ENCODE peak calls at places on chromosomes 16 and 17, in ten cellular contexts. J is hypothalamus; M is COR-L47; X is stimulated activated CD8-positive, alpha-beta memory T cell treated with anti-CD3 and anti-CD28 coated beads, Interleukin-4, amount 100 ng/mL, for 1 hour; W is cardiac septum; G is dorsolateral prefrontal cortex; S is activated CD8-positive, alpha-beta memory T cell treated with anti-CD3 and anti-CD28 coated beads for 1 hour; U is body of pancreas; R is GM23338; K is heart right ventricle. Y is an unnamed sample.
A peak's percentile ranks its signal among the peaks of the same experiment; 100 is the strongest.

GRCh38 chr17:6323626-6324356 is 111.1 kb downstream of the AIPL1 start:
- DNase-seq in J (no peak), M (no peak), X (no peak), W (no peak), G (no peak), S (no peak), U (no peak), R (peak; percentile 47), K (no peak), Y (no peak)

GRCh38 chr17:9279911-9280310 is 258.6 kb downstream of the NTN1 start:
- DNase-seq in J (no peak), M (no peak), X (no peak), W (no peak), G (no peak), S (no peak), U (no peak), R (no peak), K (no peak), Y (no peak)

GRCh38 chr17:3660311-3660891 is 8.0 kb downstream of the TAX1BP3 start:
- DNase-seq in J (no peak), M (no peak), X (no peak), W (no peak), G (no peak), S (no peak), U (no peak), R (no peak), K (peak; percentile 51), Y (peak; percentile 29)

GRCh38 chr16:81551821-81552304 is 107.3 kb downstream of the CMIP start:
- DNase-seq in J (no peak), M (no peak), X (no peak), W (no peak), G (no peak), S (no peak), U (no peak), R (no peak), K (peak; percentile 42), Y (no peak)

GRCh38 chr17:20944014-20944905 is 98.6 kb downstream of the USP22 start:
- DNase-seq in J (no peak), M (peak; percentile 66), X (no peak), W (no peak), G (no peak), S (no peak), U (peak; percentile 85), R (peak; percentile 87), K (no peak), Y (no peak)

GRCh38 chr17:78473951-78474630 is 95.6 kb downstream of the PGS1 start:
- DNase-seq in J (no peak), M (no peak), X (no peak), W (no peak), G (no peak), S (no peak), U (no peak), R (no peak), K (no peak), Y (no peak)

GRCh38 chr16:31204871-31205666 is 2.5 kb upstream of the PYCARD start:
- DNase-seq in J (no peak), M (no peak), X (no peak), W (no peak), G (no peak), S (no peak), U (no peak), R (no peak), K (no peak), Y (no peak)

GRCh38 chr17:78745407-78746088 is 36.5 kb downstream of the CYTH1 start:
- DNase-seq in J (no peak), M (peak; percentile 12), X (no peak), W (no peak), G (no peak), S (peak; percentile 27), U (peak; percentile 51), R (peak; percentile 80), K (no peak), Y (peak; percentile 42)

GRCh38 chr16:71255721-71256120 is 25.2 kb upstream of the HYDIN start:
- DNase-seq in J (peak; percentile 25), M (no peak), X (no peak), W (no peak), G (peak; percentile 47), S (no peak), U (no peak), R (no peak), K (no peak), Y (peak; percentile 24)

Y was measured in hippocampal formation.